ENCODE peak calls at places on chromosomes 4 and X, in seven cellular contexts. One of them, this sample, is unnamed.

GRCh38 chrX:21658152-21658737 is at the start of gene KLHL34:
- DNase-seq in tibial nerve: no peak
- DNase-seq in upper lobe of left lung: peak
- DNase-seq in breast epithelium: no peak
- DNase-seq in endothelial cell of umbilical vein: no peak
- DNase-seq in body of pancreas: no peak
- DNase-seq in IMR-90: no peak
- DNase-seq in this sample: peak

GRCh38 chr4:3238721-3239120 is 10.2 kb upstream of the MSANTD1 start:
- DNase-seq in tibial nerve: no peak
- DNase-seq in upper lobe of left lung: peak
- DNase-seq in breast epithelium: no peak
- DNase-seq in endothelial cell of umbilical vein: no peak
- DNase-seq in body of pancreas: no peak
- DNase-seq in IMR-90: no peak
- DNase-seq in this sample: peak

GRCh38 chrX:120477453-120477852 is 8.4 kb upstream of the LAMP2 start:
- DNase-seq in tibial nerve: no peak
- DNase-seq in upper lobe of left lung: no peak
- DNase-seq in breast epithelium: no peak
- DNase-seq in endothelial cell of umbilical vein: no peak
- DNase-seq in body of pancreas: no peak
- DNase-seq in IMR-90: no peak
- DNase-seq in this sample: no peak

GRCh38 chrX:13489451-13489850 is 80.0 kb upstream of the EGFL6 start:
- DNase-seq in tibial nerve: peak
- DNase-seq in upper lobe of left lung: no peak
- DNase-seq in breast epithelium: no peak
- DNase-seq in endothelial cell of umbilical vein: peak
- DNase-seq in body of pancreas: no peak
- DNase-seq in IMR-90: peak
- DNase-seq in this sample: peak

GRCh38 chr4:81635747-81636146 is 164.0 kb upstream of the RASGEF1B start:
- DNase-seq in tibial nerve: peak
- DNase-seq in upper lobe of left lung: no peak
- DNase-seq in breast epithelium: peak
- DNase-seq in endothelial cell of umbilical vein: no peak
- DNase-seq in body of pancreas: peak
- DNase-seq in IMR-90: no peak
- DNase-seq in this sample: peak

GRCh38 chr4:172809319-172809718 is 359.3 kb upstream of the GALNT7 start:
- DNase-seq in tibial nerve: no peak
- DNase-seq in upper lobe of left lung: no peak
- DNase-seq in breast epithelium: no peak
- DNase-seq in endothelial cell of umbilical vein: no peak
- DNase-seq in body of pancreas: no peak
- DNase-seq in IMR-90: no peak
- DNase-seq in this sample: no peak

GRCh38 chr4:146335763-146336412 is 121.5 kb downstream of the REELD1 start:
- DNase-seq in tibial nerve: no peak
- DNase-seq in upper lobe of left lung: no peak
- DNase-seq in breast epithelium: no peak
- DNase-seq in endothelial cell of umbilical vein: peak
- DNase-seq in body of pancreas: no peak
- DNase-seq in IMR-90: no peak
- DNase-seq in this sample: no peak

GRCh38 chr4:15479913-15480185 is 10.2 kb downstream of the CC2D2A start:
- DNase-seq in tibial nerve: no peak
- DNase-seq in upper lobe of left lung: no peak
- DNase-seq in breast epithelium: no peak
- DNase-seq in endothelial cell of umbilical vein: no peak
- DNase-seq in body of pancreas: no peak
- DNase-seq in IMR-90: peak
- DNase-seq in this sample: no peak

GRCh38 chr4:30718021-30718888 is 1.9 kb upstream of the PCDH7 start:
- DNase-seq in tibial nerve: no peak
- DNase-seq in upper lobe of left lung: peak
- DNase-seq in breast epithelium: no peak
- DNase-seq in endothelial cell of umbilical vein: peak
- DNase-seq in body of pancreas: no peak
- DNase-seq in IMR-90: peak
- DNase-seq in this sample: no peak

GRCh38 chrX:17986440-17986839 is 125.3 kb upstream of the RAI2 start:
- DNase-seq in tibial nerve: no peak
- DNase-seq in upper lobe of left lung: no peak
- DNase-seq in breast epithelium: no peak
- DNase-seq in endothelial cell of umbilical vein: no peak
- DNase-seq in body of pancreas: no peak
- DNase-seq in IMR-90: no peak
- DNase-seq in this sample: no peak

GRCh38 chrX:133402830-133403625 is 12.3 kb downstream of the GPC4 start:
- DNase-seq in tibial nerve: no peak
- DNase-seq in upper lobe of left lung: no peak
- DNase-seq in breast epithelium: no peak
- DNase-seq in endothelial cell of umbilical vein: no peak
- DNase-seq in body of pancreas: no peak
- DNase-seq in IMR-90: no peak
- DNase-seq in this sample: no peak

GRCh38 chr4:137502730-137503129 is 29.6 kb downstream of the PCDH18 start:
- DNase-seq in tibial nerve: no peak
- DNase-seq in upper lobe of left lung: no peak
- DNase-seq in breast epithelium: no peak
- DNase-seq in endothelial cell of umbilical vein: no peak
- DNase-seq in body of pancreas: no peak
- DNase-seq in IMR-90: no peak
- DNase-seq in this sample: no peak

GRCh38 chrX:148893395-148893794 is 393.0 kb downstream of the AFF2 start:
- DNase-seq in tibial nerve: no peak
- DNase-seq in upper lobe of left lung: no peak
- DNase-seq in breast epithelium: no peak
- DNase-seq in endothelial cell of umbilical vein: no peak
- DNase-seq in body of pancreas: no peak
- DNase-seq in IMR-90: no peak
- DNase-seq in this sample: no peak

GRCh38 chr4:116866116-116866515 is 219.3 kb downstream of the TRAM1L1 start:
- DNase-seq in tibial nerve: no peak
- DNase-seq in upper lobe of left lung: no peak
- DNase-seq in breast epithelium: no peak
- DNase-seq in endothelial cell of umbilical vein: no peak
- DNase-seq in body of pancreas: no peak
- DNase-seq in IMR-90: no peak
- DNase-seq in this sample: no peak

GRCh38 chrX:19272452-19272851 is 71.3 kb upstream of the PDHA1 start:
- DNase-seq in tibial nerve: no peak
- DNase-seq in upper lobe of left lung: no peak
- DNase-seq in breast epithelium: no peak
- DNase-seq in endothelial cell of umbilical vein: no peak
- DNase-seq in body of pancreas: no peak
- DNase-seq in IMR-90: peak
- DNase-seq in this sample: no peak

GRCh38 chrX:150577174-150577573 is 8.8 kb downstream of the MTM1 start:
- DNase-seq in tibial nerve: no peak
- DNase-seq in upper lobe of left lung: no peak
- DNase-seq in breast epithelium: no peak
- DNase-seq in endothelial cell of umbilical vein: no peak
- DNase-seq in body of pancreas: no peak
- DNase-seq in IMR-90: no peak
- DNase-seq in this sample: no peak

GRCh38 chr4:77443941-77444340 is 161.7 kb upstream of the CXCL13 start:
- DNase-seq in tibial nerve: no peak
- DNase-seq in upper lobe of left lung: no peak
- DNase-seq in breast epithelium: no peak
- DNase-seq in endothelial cell of umbilical vein: no peak
- DNase-seq in body of pancreas: no peak
- DNase-seq in IMR-90: peak
- DNase-seq in this sample: no peak

GRCh38 chr4:101853028-101853427 is 62.5 kb downstream of the BANK1 start:
- DNase-seq in tibial nerve: no peak
- DNase-seq in upper lobe of left lung: no peak
- DNase-seq in breast epithelium: no peak
- DNase-seq in endothelial cell of umbilical vein: no peak
- DNase-seq in body of pancreas: no peak
- DNase-seq in IMR-90: no peak
- DNase-seq in this sample: no peak

GRCh38 chrX:13167444-13168207 is 123.2 kb upstream of the FAM9C start:
- DNase-seq in tibial nerve: peak
- DNase-seq in upper lobe of left lung: no peak
- DNase-seq in breast epithelium: peak
- DNase-seq in endothelial cell of umbilical vein: peak
- DNase-seq in body of pancreas: no peak
- DNase-seq in IMR-90: peak
- DNase-seq in this sample: no peak

GRCh38 chr4:184474261-184475095 is at the start of gene IRF2:
- DNase-seq in tibial nerve: peak
- DNase-seq in upper lobe of left lung: peak
- DNase-seq in breast epithelium: peak
- DNase-seq in endothelial cell of umbilical vein: peak
- DNase-seq in body of pancreas: peak
- DNase-seq in IMR-90: peak
- DNase-seq in this sample: peak

GRCh38 chr4:184472540-184473264 is 1.6 kb downstream of the IRF2 start:
- DNase-seq in tibial nerve: peak
- DNase-seq in upper lobe of left lung: peak
- DNase-seq in breast epithelium: peak
- DNase-seq in endothelial cell of umbilical vein: peak
- DNase-seq in body of pancreas: peak
- DNase-seq in IMR-90: peak
- DNase-seq in this sample: peak

GRCh38 chr4:184471872-184472539 is 2.3 kb downstream of the IRF2 start:
- DNase-seq in tibial nerve: no peak
- DNase-seq in upper lobe of left lung: no peak
- DNase-seq in breast epithelium: no peak
- DNase-seq in endothelial cell of umbilical vein: no peak
- DNase-seq in body of pancreas: no peak
- DNase-seq in IMR-90: peak
- DNase-seq in this sample: no peak

GRCh38 chr4:184473515-184474260 is 662 bp downstream of the IRF2 start:
- DNase-seq in tibial nerve: no peak
- DNase-seq in upper lobe of left lung: peak
- DNase-seq in breast epithelium: peak
- DNase-seq in endothelial cell of umbilical vein: no peak
- DNase-seq in body of pancreas: peak
- DNase-seq in IMR-90: peak
- DNase-seq in this sample: peak

DNA sequence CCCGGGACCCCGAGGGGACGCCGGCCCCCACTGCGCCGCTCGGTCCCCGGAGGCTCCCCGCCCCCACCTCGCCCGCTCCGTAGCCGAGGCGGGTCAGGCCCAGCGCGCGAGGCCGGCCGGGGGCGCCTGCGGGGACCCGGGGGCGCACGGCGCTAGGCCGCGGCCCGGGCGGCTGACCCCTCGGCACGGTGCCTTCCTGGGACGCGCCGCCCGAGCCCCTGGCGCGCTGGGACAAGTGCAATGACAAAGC is 1.2 kb downstream of the IRF2 start:
- DNase-seq in tibial nerve: no peak
- DNase-seq in upper lobe of left lung: no peak
- DNase-seq in breast epithelium: no peak
- DNase-seq in endothelial cell of umbilical vein: no peak
- DNase-seq in body of pancreas: no peak
- DNase-seq in IMR-90: no peak
- DNase-seq in this sample: no peak
- TF ChIP-seq POLR2A in tibial nerve: no peak
- TF ChIP-seq POLR2A in upper lobe of left lung: no peak
- TF ChIP-seq POLR2A in breast epithelium: no peak
- TF ChIP-seq POLR2A in endothelial cell of umbilical vein: no peak
- TF ChIP-seq POLR2A in body of pancreas: no peak
- TF ChIP-seq POLR2A in IMR-90: no peak
- TF ChIP-seq POLR2A in this sample: peak

GRCh38 chr4:156998500-156999174 is 27.0 kb upstream of the PDGFC start:
- DNase-seq in tibial nerve: no peak
- DNase-seq in upper lobe of left lung: no peak
- DNase-seq in breast epithelium: no peak
- DNase-seq in endothelial cell of umbilical vein: no peak
- DNase-seq in body of pancreas: no peak
- DNase-seq in IMR-90: no peak
- DNase-seq in this sample: no peak
- H3K27ac ChIP-seq in tibial nerve: no peak
- H3K27ac ChIP-seq in upper lobe of left lung: no peak
- H3K27ac ChIP-seq in breast epithelium: peak
- H3K27ac ChIP-seq in endothelial cell of umbilical vein: peak
- H3K27ac ChIP-seq in body of pancreas: peak
- H3K27ac ChIP-seq in IMR-90: peak
- H3K27ac ChIP-seq in this sample: no peak

DNA sequence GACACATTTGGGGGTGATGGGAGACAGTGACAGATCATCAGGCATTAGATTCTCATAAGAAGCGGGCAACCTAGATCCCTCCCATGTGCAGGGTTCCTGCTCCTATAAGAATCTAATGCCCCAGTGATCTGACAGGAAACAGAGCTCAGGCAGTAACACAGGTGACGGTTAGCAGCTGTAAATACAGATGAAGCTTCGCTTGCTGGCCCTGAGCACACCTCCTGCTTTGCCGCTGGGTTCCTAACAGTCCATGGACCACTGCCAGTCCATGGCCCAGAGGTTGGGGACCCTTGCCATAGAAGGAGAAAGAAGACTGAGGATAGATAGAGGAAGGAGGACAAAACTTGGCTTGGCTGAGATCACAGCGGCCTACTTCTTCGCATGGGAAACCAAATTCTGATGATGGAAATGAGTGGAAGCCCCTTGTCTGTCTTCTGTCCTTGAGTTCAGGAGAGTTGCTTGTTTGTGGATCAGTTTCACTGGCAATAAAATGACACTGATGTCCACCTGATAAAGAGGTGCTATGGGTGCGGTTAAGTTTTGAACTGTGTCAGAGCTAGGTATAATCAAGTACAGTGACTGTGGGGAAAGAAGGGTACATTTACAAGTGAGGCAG is 1.7 kb upstream of the TIFA start:
- DNase-seq in tibial nerve: no peak
- DNase-seq in upper lobe of left lung: no peak
- DNase-seq in breast epithelium: no peak
- DNase-seq in endothelial cell of umbilical vein: no peak
- DNase-seq in body of pancreas: no peak
- DNase-seq in IMR-90: no peak
- DNase-seq in this sample: no peak
- TF ChIP-seq POLR2A in tibial nerve: no peak
- TF ChIP-seq POLR2A in upper lobe of left lung: no peak
- TF ChIP-seq POLR2A in breast epithelium: no peak
- TF ChIP-seq POLR2A in endothelial cell of umbilical vein: no peak
- TF ChIP-seq POLR2A in body of pancreas: no peak
- TF ChIP-seq POLR2A in IMR-90: no peak
- TF ChIP-seq POLR2A in this sample: no peak

DNA sequence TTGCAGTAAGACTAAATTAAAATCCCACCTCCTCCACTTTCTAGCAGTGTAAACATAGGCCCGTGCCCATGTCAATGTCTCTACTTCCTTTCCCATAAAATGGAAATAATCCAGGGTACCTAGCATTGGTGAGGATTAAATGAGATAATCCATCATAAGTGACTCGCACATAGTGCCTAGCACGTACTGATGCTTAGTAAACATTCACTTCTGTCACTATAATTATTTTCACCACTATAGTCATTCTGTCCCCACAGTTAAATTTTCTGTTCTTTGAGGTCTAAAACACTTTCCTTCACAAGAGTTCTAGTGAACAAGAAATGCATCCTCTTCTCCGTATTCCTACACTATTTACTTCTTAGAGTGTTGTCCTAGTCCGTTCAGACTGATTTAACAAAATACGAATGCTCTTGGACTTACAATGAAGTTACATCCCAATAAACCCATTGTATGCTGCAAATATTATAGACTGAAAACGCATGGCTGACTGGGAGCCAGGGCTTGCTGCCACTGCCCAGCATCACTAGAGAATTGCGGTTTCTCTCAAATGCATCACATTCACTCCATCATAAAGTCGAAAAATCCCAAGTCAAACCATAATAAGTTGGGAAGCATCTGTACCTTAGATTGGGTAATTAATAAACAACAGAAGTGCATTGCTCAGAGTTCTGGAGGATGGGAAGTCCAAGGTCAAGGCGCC is 10.6 kb downstream of the ARAP2 start:
- DNase-seq in tibial nerve: no peak
- DNase-seq in upper lobe of left lung: no peak
- DNase-seq in breast epithelium: no peak
- DNase-seq in endothelial cell of umbilical vein: no peak
- DNase-seq in body of pancreas: no peak
- DNase-seq in IMR-90: no peak
- DNase-seq in this sample: no peak
- H3K27ac ChIP-seq in tibial nerve: no peak
- H3K27ac ChIP-seq in upper lobe of left lung: no peak
- H3K27ac ChIP-seq in breast epithelium: no peak
- H3K27ac ChIP-seq in endothelial cell of umbilical vein: no peak
- H3K27ac ChIP-seq in body of pancreas: no peak
- H3K27ac ChIP-seq in IMR-90: no peak
- H3K27ac ChIP-seq in this sample: no peak

This sample was measured in right lobe of liver.